ENCODE peak calls at places on chromosomes 16 and 17, in seven cellular contexts. F is memory B cell; X is CD4-positive, CD25-positive, alpha-beta regulatory T cell; P is AG08395; H is stimulated activated naive B cell treated with anti-CD40 and anti-IgM and Interleukin-4, amounts not matched to agents 10 μg/mL and 1 μg/mL and 100 μg/mL, for 72 hours; J is GM23248; V is activated CD4-positive, alpha-beta T cell treated with anti-CD3 and anti-CD28 coated beads, Interleukin-2, amount 10 ng/mL, durations not matched to agents 7 days and 5 days. G is an unnamed sample.
A peak's percentile ranks its signal among the peaks of the same experiment; 100 is the strongest.

GRCh38 chr16:81466351-81466960 is 21.8 kb downstream of the CMIP start:
- DNase-seq in F (no peak), X (no peak), P (no peak), H (no peak), J (peak; percentile 68), V (no peak), G (no peak)

GRCh38 chr16:75483222-75483621 is 12.0 kb downstream of the CHST6 start:
- DNase-seq in F (no peak), X (no peak), P (no peak), H (no peak), J (no peak), V (no peak), G (no peak)

GRCh38 chr16:78490847-78491246 is 391.4 kb downstream of the WWOX start:
- DNase-seq in F (no peak), X (no peak), P (no peak), H (no peak), J (no peak), V (no peak), G (no peak)

GRCh38 chr16:3443108-3444031 is at the start of the genes NAA60 and ZNF597:
- DNase-seq in F (peak; percentile 39), X (peak; percentile 79), P (peak; percentile 91), H (peak; percentile 82), J (peak; percentile 92), V (peak; percentile 84), G (peak; percentile 61)

GRCh38 chr16:65229191-65229662 is 107.4 kb upstream of the CDH11 start:
- DNase-seq in F (no peak), X (no peak), P (peak; percentile 25), H (no peak), J (peak; percentile 65), V (no peak), G (no peak)

GRCh38 chr17:70405492-70406220 is 236.3 kb downstream of the KCNJ2 start:
- DNase-seq in F (no peak), X (no peak), P (peak; percentile 85), H (no peak), J (peak; percentile 93), V (no peak), G (no peak)

GRCh38 chr17:64423881-64424280 is 25.0 kb upstream of the MILR1 start:
- DNase-seq in F (no peak), X (no peak), P (no peak), H (no peak), J (peak; percentile 20), V (no peak), G (no peak)

GRCh38 chr16:71693168-71693567 is 31.3 kb downstream of the PHLPP2 start:
- DNase-seq in F (no peak), X (no peak), P (no peak), H (no peak), J (no peak), V (no peak), G (no peak)

GRCh38 chr17:7001562-7001961 is 5.7 kb downstream of the ALOX12 start:
- DNase-seq in F (no peak), X (peak; percentile 32), P (no peak), H (no peak), J (peak; percentile 32), V (peak; percentile 50), G (no peak)

GRCh38 chr17:69213059-69213813 is 15.4 kb downstream of the ABCA10 start:
- DNase-seq in F (no peak), X (no peak), P (no peak), H (no peak), J (no peak), V (no peak), G (no peak)

GRCh38 chr17:68748381-68748780 is 147.2 kb upstream of the FAM20A start:
- DNase-seq in F (no peak), X (no peak), P (no peak), H (no peak), J (no peak), V (no peak), G (no peak)

GRCh38 chr17:44335515-44336356 is 9.4 kb upstream of the GRN start:
- DNase-seq in F (no peak), X (no peak), P (no peak), H (no peak), J (no peak), V (no peak), G (no peak)

GRCh38 chr17:50893183-50893993 is 27.2 kb upstream of the TOB1 start:
- DNase-seq in F (no peak), X (no peak), P (peak; percentile 18), H (no peak), J (peak; percentile 22), V (no peak), G (no peak)

GRCh38 chr17:2929881-2930533 is 133.4 kb downstream of the OR1D5 start:
- DNase-seq in F (peak; percentile 32), X (peak; percentile 11), P (peak; percentile 56), H (no peak), J (peak; percentile 65), V (peak; percentile 17), G (peak; percentile 5)

GRCh38 chr17:65564793-65565192 is 3.3 kb upstream of the AXIN2 start:
- DNase-seq in F (no peak), X (no peak), P (no peak), H (no peak), J (no peak), V (no peak), G (no peak)

GRCh38 chr16:47905771-47906170 is 250.0 kb downstream of the ABCC12 start:
- DNase-seq in F (no peak), X (no peak), P (peak; percentile 27), H (no peak), J (peak; percentile 26), V (no peak), G (no peak)

GRCh38 chr16:82892327-82892726 is 265.6 kb downstream of the CDH13 start:
- DNase-seq in F (no peak), X (no peak), P (peak; percentile 35), H (no peak), J (peak; percentile 28), V (no peak), G (no peak)

GRCh38 chr17:55304171-55304859 is 39.6 kb downstream of the HLF start:
- DNase-seq in F (no peak), X (no peak), P (no peak), H (no peak), J (no peak), V (no peak), G (no peak)

GRCh38 chr16:720507-720989 is 398 bp upstream of the ANTKMT start:
- DNase-seq in F (no peak), X (no peak), P (peak; percentile 61), H (peak; percentile 50), J (peak; percentile 74), V (no peak), G (no peak)

GRCh38 chr16:54345231-54345630 is 58.6 kb upstream of the IRX3 start:
- DNase-seq in F (no peak), X (no peak), P (no peak), H (no peak), J (no peak), V (no peak), G (no peak)

GRCh38 chr17:17824119-17824779 is 12.5 kb downstream of the SREBF1 start:
- DNase-seq in F (no peak), X (no peak), P (no peak), H (peak; percentile 46), J (no peak), V (no peak), G (no peak)

GRCh38 chr17:48486557-48486956 is 44.3 kb downstream of the HOXB1 start:
- DNase-seq in F (no peak), X (no peak), P (peak; percentile 92), H (no peak), J (peak; percentile 97), V (no peak), G (no peak)

GRCh38 chr17:19738073-19738449 is 10.0 kb downstream of the ALDH3A1 start:
- DNase-seq in F (no peak), X (no peak), P (no peak), H (no peak), J (no peak), V (no peak), G (no peak)

GRCh38 chr17:80861360-80861861 is 130.2 kb upstream of the CHMP6 start:
- DNase-seq in F (no peak), X (no peak), P (no peak), H (no peak), J (no peak), V (no peak), G (no peak)

GRCh38 chr16:20520103-20520502 is 56.1 kb downstream of the ACSM2B start:
- DNase-seq in F (no peak), X (no peak), P (no peak), H (no peak), J (no peak), V (no peak), G (no peak)

GRCh38 chr17:76872221-76872873 is 4.1 kb downstream of the MGAT5B start:
- DNase-seq in F (no peak), X (no peak), P (peak; percentile 97), H (peak; percentile 27), J (peak; percentile 96), V (no peak), G (no peak)

GRCh38 chr17:52136173-52136572 is 22.3 kb downstream of the CA10 start:
- DNase-seq in F (no peak), X (no peak), P (no peak), H (no peak), J (no peak), V (no peak), G (no peak)

GRCh38 chr17:75073618-75074047 is 14.1 kb upstream of the SLC16A5 start:
- DNase-seq in F (no peak), X (no peak), P (peak; percentile 50), H (no peak), J (peak; percentile 46), V (no peak), G (no peak)

G was measured in activated T-cell treated with anti-CD3 and anti-CD28 coated beads for 4 hours.